ENCODE peak calls at places on chromosomes 1 and 21, in four cellular contexts. Q is HCT116, U is K562, N is HepG2. C is an unnamed sample.

GRCh38 chr21:42671778-42672593 is 18.6 kb downstream of the PDE9A start:
- DNase-seq in Q (no peak), U (no peak), N (peak; percentile 73), C (no peak)

GRCh38 chr1:54069792-54070548 is 16.6 kb downstream of the TCEANC2 start:
- DNase-seq in Q (peak; percentile 43), U (peak; percentile 62), N (peak; percentile 71), C (no peak)

GRCh38 chr1:109807822-109808680 is 44.3 kb upstream of the EPS8L3 start:
- DNase-seq in Q (no peak), U (no peak), N (no peak), C (no peak)

GRCh38 chr1:177255411-177255810 is 84.7 kb downstream of the BRINP2 start:
- DNase-seq in Q (no peak), U (no peak), N (peak; percentile 23), C (peak; percentile 77)

GRCh38 chr1:220604921-220605320 is 77.0 kb downstream of the MARK1 start:
- DNase-seq in Q (no peak), U (no peak), N (no peak), C (no peak)

GRCh38 chr1:5938068-5938740 is 54.0 kb downstream of the NPHP4 start:
- DNase-seq in Q (no peak), U (no peak), N (no peak), C (no peak)

GRCh38 chr1:25562101-25562927 is 18.9 kb downstream of the LDLRAP1 start:
- DNase-seq in Q (no peak), U (peak; percentile 51), N (peak; percentile 31), C (no peak)

GRCh38 chr1:162676767-162677166 is 44.5 kb downstream of the DDR2 start:
- DNase-seq in Q (no peak), U (no peak), N (no peak), C (no peak)

DNA sequence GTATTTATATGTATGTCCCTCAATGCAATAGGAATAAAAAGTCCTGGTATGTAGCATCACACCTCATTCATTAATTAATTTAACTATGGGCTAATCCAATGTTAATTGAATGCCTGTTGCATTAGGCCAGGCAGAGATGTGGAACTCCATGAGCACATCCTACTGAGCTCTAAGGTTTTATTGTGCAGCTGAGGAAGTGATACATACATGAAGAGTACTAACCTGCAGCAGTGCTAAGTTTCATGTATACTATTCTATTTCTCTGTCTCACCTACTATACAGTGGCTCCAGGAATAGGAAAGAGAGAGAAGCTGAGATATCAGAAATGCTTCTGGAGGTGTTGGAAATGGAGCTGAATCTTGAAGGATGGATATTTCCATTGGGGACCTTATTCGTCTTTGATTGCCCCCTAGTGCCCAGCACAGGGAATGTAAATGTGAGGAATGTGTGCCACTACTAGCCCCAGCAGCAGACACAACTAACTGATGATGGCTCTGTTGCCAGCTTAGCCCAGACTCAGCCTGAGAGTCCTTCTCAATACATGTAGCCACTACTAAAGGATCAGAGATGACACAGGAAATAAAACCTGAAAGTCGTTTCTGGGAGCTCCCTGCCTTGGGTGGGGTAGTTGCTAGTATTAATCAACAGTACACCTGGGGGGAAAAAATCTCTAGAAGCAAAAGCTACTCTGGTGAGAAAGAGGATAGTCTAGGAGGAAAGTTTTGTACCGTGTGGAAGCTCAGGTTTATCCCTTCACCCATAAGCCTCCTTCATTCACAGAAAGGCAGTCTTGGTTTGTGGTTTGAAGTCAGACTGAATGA is 173.3 kb upstream of the FOXD3 start:
- DNase-seq in Q (peak; percentile 40), U (peak; percentile 34), N (peak; percentile 32), C (peak; percentile 15)
- TF ChIP-seq TCF7L2 in Q (no peak), U (no peak), N (no peak), C (no peak)

GRCh38 chr1:65002156-65002507 is 35.8 kb upstream of the JAK1 start:
- DNase-seq in Q (no peak), U (no peak), N (no peak), C (no peak)
- TF ChIP-seq SIN3A in Q (no peak), U (no peak), N (no peak), C (no peak)

DNA sequence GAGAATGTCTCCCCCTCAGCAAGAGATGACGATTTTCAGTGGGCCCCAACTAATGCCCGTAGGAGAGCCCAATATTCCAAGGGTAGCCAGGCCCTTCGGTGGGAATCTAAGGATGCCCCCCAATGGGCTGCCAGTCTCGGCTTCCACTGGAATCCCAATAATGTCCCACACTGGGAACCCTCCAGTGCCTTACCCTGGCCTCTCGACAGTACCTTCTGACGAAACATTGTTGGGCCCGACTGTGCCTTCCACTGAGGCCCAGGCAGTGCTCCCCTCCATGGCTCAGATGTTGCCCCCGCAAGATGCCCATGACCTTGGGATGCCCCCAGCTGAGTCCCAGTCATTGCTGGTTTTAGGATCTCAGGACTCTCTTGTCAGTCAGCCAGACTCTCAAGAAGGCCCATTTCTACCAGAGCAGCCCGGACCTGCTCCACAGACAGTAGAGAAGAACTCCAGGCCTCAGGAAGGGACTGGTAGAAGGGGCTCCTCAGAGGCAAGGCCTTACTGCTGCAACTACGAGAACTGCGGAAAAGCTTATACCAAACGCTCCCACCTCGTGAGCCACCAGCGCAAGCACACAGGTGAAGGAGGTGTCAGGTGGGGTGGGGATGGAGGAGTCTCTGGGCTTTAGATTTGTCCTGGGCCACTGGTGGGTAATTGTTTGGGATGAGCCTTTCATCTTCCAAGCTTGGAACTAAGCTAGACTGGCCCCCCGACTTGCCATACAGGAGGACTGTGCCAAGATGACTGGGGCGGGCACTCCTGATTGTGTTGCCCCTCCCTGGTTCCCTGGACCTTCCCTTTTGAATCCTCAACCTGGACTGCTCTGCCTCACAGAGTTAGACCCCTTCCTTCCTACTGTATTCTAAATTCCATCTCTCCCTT is 11.2 kb downstream of the KLF17 start:
- DNase-seq in Q (no peak), U (no peak), N (no peak), C (no peak)
- TF ChIP-seq TCF7L2 in Q (no peak), U (no peak), N (no peak), C (no peak)

DNA sequence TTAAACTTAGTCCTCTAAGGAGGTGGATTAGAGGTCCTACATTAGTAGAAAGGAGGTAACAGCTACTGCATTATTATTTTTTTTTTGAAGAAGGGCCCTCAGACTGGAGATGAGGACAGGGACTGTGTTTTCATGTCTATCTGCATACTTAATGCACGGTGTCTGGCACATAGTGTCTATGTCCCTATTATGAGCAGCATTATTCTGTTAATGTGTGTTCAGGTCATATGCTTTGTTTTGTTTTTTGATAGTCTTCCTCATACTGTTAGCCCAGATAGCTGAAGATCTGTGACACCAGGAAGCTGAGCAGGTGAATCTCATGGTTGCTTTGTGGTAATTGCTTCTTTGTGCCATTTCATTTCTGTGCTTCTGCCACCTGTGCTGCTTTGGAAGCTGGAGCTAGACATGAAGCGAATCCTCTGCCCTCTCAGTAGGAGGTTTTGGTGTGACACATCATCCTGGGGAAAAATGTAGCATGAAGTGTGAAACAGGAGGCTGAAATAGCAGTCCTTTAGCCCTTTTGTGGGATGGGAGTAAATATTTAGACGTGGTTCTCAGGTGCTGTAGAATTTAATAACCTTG is 15.8 kb downstream of the SMAP2 start:
- DNase-seq in Q (no peak), U (no peak), N (no peak), C (no peak)
- TF ChIP-seq SIN3A in Q (no peak), U (no peak), N (no peak), C (no peak)

DNA sequence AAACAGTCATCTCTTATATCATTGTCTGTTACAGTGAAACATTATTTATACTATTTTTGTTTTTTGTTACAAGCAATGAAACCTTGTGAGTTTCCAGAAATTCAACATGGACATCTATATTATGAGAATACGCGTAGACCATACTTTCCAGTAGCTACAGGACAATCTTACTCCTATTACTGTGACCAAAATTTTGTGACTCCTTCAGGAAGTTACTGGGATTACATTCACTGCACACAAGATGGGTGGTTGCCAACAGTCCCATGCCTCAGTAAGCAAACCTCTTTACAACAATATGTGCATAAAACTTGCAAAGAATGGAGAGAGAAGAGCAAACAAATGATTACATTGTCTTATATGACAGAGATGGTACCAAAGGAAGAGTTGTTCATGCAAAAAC is 22.4 kb downstream of the CFHR4 start:
- DNase-seq in Q (no peak), U (no peak), N (no peak), C (no peak)
- TF ChIP-seq TCF7L2 in Q (no peak), U (no peak), N (no peak), C (no peak)

GRCh38 chr1:19618428-19618827 is 25.7 kb upstream of the NBL1 start:
- DNase-seq in Q (no peak), U (no peak), N (no peak), C (no peak)
- TF ChIP-seq SIN3A in Q (no peak), U (no peak), N (no peak), C (no peak)

GRCh38 chr1:51926171-51926812 is 47.8 kb upstream of the NRDC start:
- DNase-seq in Q (no peak), U (peak; percentile 57), N (no peak), C (peak; percentile 27)

GRCh38 chr1:51924455-51924854 is 45.9 kb upstream of the NRDC start:
- DNase-seq in Q (no peak), U (peak; percentile 14), N (no peak), C (no peak)

GRCh38 chr1:51930329-51930728 is 51.8 kb upstream of the NRDC start:
- DNase-seq in Q (no peak), U (no peak), N (no peak), C (no peak)

GRCh38 chr1:51927029-51927428 is 48.5 kb upstream of the NRDC start:
- DNase-seq in Q (no peak), U (no peak), N (no peak), C (no peak)

DNA sequence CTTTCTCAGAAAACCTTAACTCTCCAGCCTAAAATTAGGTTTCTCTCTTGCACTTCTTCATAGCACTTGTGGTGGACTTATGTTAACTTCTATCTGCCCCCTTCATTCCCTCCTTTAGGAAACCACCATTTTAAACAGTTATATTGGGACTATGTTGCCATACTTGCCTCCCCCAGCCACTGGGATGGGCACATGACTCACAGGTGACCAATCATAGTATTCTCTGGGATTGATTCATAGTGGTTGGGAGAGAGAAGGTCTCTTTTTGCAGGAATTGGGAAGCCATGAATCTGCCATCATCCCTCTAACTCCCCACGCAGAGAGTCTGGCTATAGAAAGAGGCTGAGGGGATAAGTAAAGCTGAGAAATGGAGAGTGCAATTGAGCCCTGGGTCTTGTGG is 50.4 kb upstream of the NRDC start:
- DNase-seq in Q (no peak), U (no peak), N (no peak), C (no peak)
- TF ChIP-seq TCF7L2 in Q (no peak), U (no peak), N (no peak), C (no peak)

GRCh38 chr1:153728305-153729066 is 636 bp downstream of the INTS3 start:
- DNase-seq in Q (no peak), U (peak; percentile 37), N (peak; percentile 49), C (no peak)
- TF ChIP-seq SIN3A in Q (no peak), U (no peak), N (peak; percentile 36), C (no peak)